ENCODE peak calls at places on chromosomes 6 and 20, in eight cellular contexts. G, X, K, T, B, W, J and H are unnamed samples.

GRCh38 chr6:49888742-49889431 is 22.6 kb upstream of the CRISP1 start:
- DNase-seq in W (no peak), G (no peak), B (no peak), X (no peak), T (no peak), K (no peak), J (no peak), H (no peak)

GRCh38 chr6:114648847-114649246 is 306.0 kb upstream of the HS3ST5 start:
- DNase-seq in X (no peak), W (no peak), K (no peak), G (no peak), J (no peak), T (no peak), B (no peak), H (no peak)

GRCh38 chr6:107534762-107535161 is 44.8 kb downstream of the SOBP start:
- DNase-seq in K (no peak), G (no peak), X (no peak), J (no peak), B (no peak), T (no peak), W (no peak), H (no peak)

GRCh38 chr6:118739976-118740771 is 88.8 kb upstream of the CEP85L start:
- DNase-seq in W (no peak), B (no peak), K (no peak), T (no peak), X (no peak), G (no peak), J (no peak), H (no peak)

GRCh38 chr6:56531839-56532595 is 110.7 kb downstream of the DST start:
- DNase-seq in J (no peak), T (no peak), X (no peak), G (no peak), B (no peak), W (no peak), K (no peak), H (no peak)

GRCh38 chr6:313917-314316 is 21.6 kb downstream of the DUSP22 start:
- DNase-seq in J (no peak), T (no peak), X (no peak), W (no peak), B (no peak), G (no peak), K (no peak), H (no peak)

GRCh38 chr6:112398686-112399085 is 51.6 kb downstream of the RFPL4B start:
- DNase-seq in T (no peak), G (no peak), B (no peak), X (no peak), W (no peak), J (no peak), K (no peak), H (no peak)

GRCh38 chr6:32188381-32189081 is 1.5 kb downstream of the PBX2 start:
- DNase-seq in X (no peak), B (no peak), W (peak), J (no peak), K (no peak), T (no peak), G (no peak), H (no peak)

GRCh38 chr6:73285674-73286283 is 22.8 kb upstream of the KHDC1 start:
- DNase-seq in J (no peak), K (peak), T (no peak), W (no peak), G (peak), X (peak), B (no peak), H (no peak)

GRCh38 chr6:4305056-4305455 is 169.7 kb upstream of the ECI2 start:
- DNase-seq in X (no peak), W (no peak), J (no peak), G (no peak), B (no peak), K (no peak), T (no peak), H (no peak)

GRCh38 chr20:3164043-3164762 is 4.5 kb upstream of the FASTKD5 start:
- DNase-seq in G (no peak), B (no peak), J (no peak), X (no peak), T (no peak), W (peak), K (no peak), H (no peak)

GRCh38 chr6:45566882-45567281 is 189.1 kb upstream of the SUPT3H start:
- DNase-seq in X (no peak), J (no peak), B (no peak), T (no peak), G (no peak), W (no peak), K (peak), H (no peak)

GRCh38 chr6:169473663-169474062 is 220.0 kb upstream of the THBS2 start:
- DNase-seq in B (peak), W (no peak), G (no peak), K (no peak), X (no peak), J (no peak), T (no peak), H (no peak)

GRCh38 chr20:4787825-4788224 is 66.1 kb downstream of the PRND start:
- DNase-seq in W (no peak), T (no peak), B (no peak), X (no peak), J (no peak), K (no peak), G (no peak), H (no peak)

GRCh38 chr6:135568366-135568765 is 70.8 kb upstream of the AHI1 start:
- DNase-seq in T (no peak), K (no peak), B (no peak), X (peak), J (no peak), G (no peak), W (no peak), H (peak)

GRCh38 chr20:33276303-33277113 is 6.5 kb upstream of the BPIFB1 start:
- DNase-seq in K (peak), G (no peak), B (no peak), W (peak), X (no peak), T (no peak), J (no peak), H (no peak)

GRCh38 chr20:5654557-5654956 is 95.6 kb upstream of the SHLD1 start:
- DNase-seq in K (peak), X (peak), W (no peak), B (no peak), T (no peak), G (no peak), J (no peak), H (peak)

GRCh38 chr20:37270586-37271420 is 9.2 kb upstream of the GHRH start:
- DNase-seq in J (no peak), G (no peak), B (peak), W (peak), T (no peak), K (peak), X (no peak), H (no peak)

GRCh38 chr6:27839303-27840081 is 72.7 kb downstream of the OR2B2 start:
- DNase-seq in T (no peak), B (no peak), J (peak), G (peak), X (no peak), K (peak), W (peak), H (no peak)

GRCh38 chr6:135002229-135002844 is 52.3 kb downstream of the HBS1L start:
- DNase-seq in J (no peak), K (peak), X (no peak), B (no peak), G (peak), T (no peak), W (no peak), H (no peak)

GRCh38 chr6:169380493-169380892 is 126.8 kb upstream of the THBS2 start:
- DNase-seq in T (no peak), K (no peak), B (no peak), G (no peak), X (no peak), J (peak), W (no peak), H (no peak)

GRCh38 chr6:16322666-16323312 is 84.4 kb downstream of the GMPR start:
- DNase-seq in X (peak), B (peak), G (no peak), K (no peak), T (no peak), W (no peak), J (peak), H (no peak)

GRCh38 chr6:111789593-111789992 is 83.7 kb downstream of the FYN start:
- DNase-seq in W (no peak), J (no peak), B (no peak), K (no peak), T (no peak), G (no peak), X (no peak), H (no peak)

GRCh38 chr6:56863366-56863765 is 91.5 kb upstream of the BEND6 start:
- DNase-seq in T (no peak), K (peak), J (no peak), B (no peak), G (no peak), X (no peak), W (no peak), H (no peak)

GRCh38 chr20:48932375-48932941 is 10.9 kb downstream of the ARFGEF2 start:
- DNase-seq in W (no peak), T (no peak), G (no peak), X (no peak), J (no peak), B (no peak), K (peak), H (no peak)

GRCh38 chr20:63751471-63752271 is 12.1 kb downstream of the SLC2A4RG start:
- DNase-seq in B (no peak), T (peak), K (no peak), G (no peak), W (peak), J (no peak), X (no peak), H (no peak)

GRCh38 chr6:112269165-112269564 is 14.8 kb upstream of the LAMA4 start:
- DNase-seq in T (no peak), K (no peak), B (no peak), X (no peak), W (no peak), J (no peak), G (peak), H (no peak)

GRCh38 chr20:25859649-25860530 is 163.2 kb upstream of the ZNF337 start:
- DNase-seq in X (no peak), K (peak), B (no peak), W (peak), G (no peak), J (peak), T (peak), H (no peak)